ENCODE peak calls at places on chromosomes 13 and 19, in six cellular contexts. Q is GM23248, I is OCI-LY7, U is SK-N-SH, H is IMR-90, Z is neural progenitor cell. G is an unnamed sample. For H4K20me1, the result is how much of the 10 kb centered on the place peaks cover.

GRCh38 chr19:31875550-31875949 is 469.9 kb upstream of the ZNF507 start:
- DNase-seq in H (no peak), Z (no peak), U (no peak), I (no peak), Q (no peak), G (no peak)

GRCh38 chr13:87656311-87656710 is 14.9 kb upstream of the SLITRK5 start:
- DNase-seq in Q (no peak), H (no peak), U (no peak), I (no peak), Z (peak), G (no peak)

GRCh38 chr19:4474504-4475136 is 2.5 kb downstream of the HDGFL2 start:
- DNase-seq in I (peak), U (peak), H (peak), Z (peak), Q (peak), G (no peak)

GRCh38 chr19:10325732-10326131 is 7.6 kb downstream of the RAVER1 start:
- DNase-seq in Z (no peak), Q (no peak), I (no peak), H (no peak), U (no peak), G (no peak)

GRCh38 chr19:48284891-48285290 is 15.0 kb downstream of the ZNF114 start:
- DNase-seq in Z (no peak), H (peak), I (no peak), Q (no peak), U (no peak), G (no peak)

GRCh38 chr19:12773571-12773970 is 1.8 kb downstream of the HOOK2 start:
- DNase-seq in H (peak), I (peak), U (no peak), Z (no peak), Q (peak), G (no peak)

GRCh38 chr19:53810187-53810546 is 13.9 kb downstream of the NLRP12 start:
- DNase-seq in Z (no peak), Q (no peak), I (no peak), H (no peak), U (no peak), G (no peak)

GRCh38 chr13:77492982-77493381 is 42.5 kb upstream of the SCEL start:
- DNase-seq in H (no peak), Z (no peak), U (peak), I (peak), Q (peak), G (peak)

GRCh38 chr13:99218969-99219368 is 18.3 kb downstream of the UBAC2 start:
- DNase-seq in Z (no peak), H (no peak), I (no peak), U (no peak), Q (no peak), G (no peak)

GRCh38 chr13:71842003-71842402 is 25.0 kb downstream of the DACH1 start:
- DNase-seq in Z (no peak), Q (no peak), U (no peak), H (no peak), I (no peak), G (no peak)

GRCh38 chr19:37981785-37982475 is 74.9 kb downstream of the SIPA1L3 start:
- DNase-seq in U (no peak), Q (no peak), I (no peak), H (peak), Z (no peak), G (no peak)

GRCh38 chr13:41315466-41316047 is 4.5 kb downstream of the NAA16 start:
- DNase-seq in Q (peak), I (no peak), H (peak), Z (no peak), U (no peak), G (no peak)

GRCh38 chr19:50702870-50703829 is 16.5 kb downstream of the SHANK1 start:
- DNase-seq in H (peak), Z (no peak), I (no peak), Q (peak), U (no peak), G (no peak)

GRCh38 chr13:67390462-67391093 is 160.4 kb upstream of the PCDH9 start:
- DNase-seq in H (peak), I (no peak), Z (no peak), Q (no peak), U (no peak), G (no peak)

GRCh38 chr13:45521292-45521691 is 56.6 kb downstream of the COG3 start:
- DNase-seq in I (no peak), U (no peak), Z (no peak), Q (peak), H (peak), G (no peak)

GRCh38 chr19:7637374-7638256 is 705 bp downstream of the STXBP2 start:
- DNase-seq in I (peak), U (no peak), Q (no peak), H (no peak), Z (peak), G (no peak)

GRCh38 chr13:101127741-101128353 is 288.5 kb downstream of the NALCN start:
- DNase-seq in Q (peak), U (peak), Z (peak), H (peak), I (peak), G (peak)

GRCh38 chr19:9430444-9430843 is 4.9 kb downstream of the ZNF266 start:
- DNase-seq in H (no peak), Z (no peak), U (no peak), I (no peak), Q (no peak), G (no peak)

GRCh38 chr13:42355841-42356575 is 84.1 kb downstream of the AKAP11 start:
- DNase-seq in I (no peak), H (no peak), Z (no peak), Q (no peak), U (no peak), G (no peak)

GRCh38 chr13:95485045-95485517 is 67.4 kb upstream of the CLDN10 start:
- DNase-seq in U (peak), Z (no peak), I (no peak), H (peak), Q (peak), G (no peak)

GRCh38 chr13:49367640-49368431 is 76.0 kb downstream of the CAB39L start:
- DNase-seq in H (no peak), I (no peak), Z (peak), Q (peak), U (no peak), G (no peak)

GRCh38 chr13:59730026-59730425 is 433.7 kb downstream of the DIAPH3 start:
- DNase-seq in H (no peak), U (no peak), Q (no peak), Z (no peak), I (no peak), G (no peak)
- H4K20me1 ChIP-seq in H (under half), U (under half), Q (under half), Z (under half), I (under half), G (under half)

DNA sequence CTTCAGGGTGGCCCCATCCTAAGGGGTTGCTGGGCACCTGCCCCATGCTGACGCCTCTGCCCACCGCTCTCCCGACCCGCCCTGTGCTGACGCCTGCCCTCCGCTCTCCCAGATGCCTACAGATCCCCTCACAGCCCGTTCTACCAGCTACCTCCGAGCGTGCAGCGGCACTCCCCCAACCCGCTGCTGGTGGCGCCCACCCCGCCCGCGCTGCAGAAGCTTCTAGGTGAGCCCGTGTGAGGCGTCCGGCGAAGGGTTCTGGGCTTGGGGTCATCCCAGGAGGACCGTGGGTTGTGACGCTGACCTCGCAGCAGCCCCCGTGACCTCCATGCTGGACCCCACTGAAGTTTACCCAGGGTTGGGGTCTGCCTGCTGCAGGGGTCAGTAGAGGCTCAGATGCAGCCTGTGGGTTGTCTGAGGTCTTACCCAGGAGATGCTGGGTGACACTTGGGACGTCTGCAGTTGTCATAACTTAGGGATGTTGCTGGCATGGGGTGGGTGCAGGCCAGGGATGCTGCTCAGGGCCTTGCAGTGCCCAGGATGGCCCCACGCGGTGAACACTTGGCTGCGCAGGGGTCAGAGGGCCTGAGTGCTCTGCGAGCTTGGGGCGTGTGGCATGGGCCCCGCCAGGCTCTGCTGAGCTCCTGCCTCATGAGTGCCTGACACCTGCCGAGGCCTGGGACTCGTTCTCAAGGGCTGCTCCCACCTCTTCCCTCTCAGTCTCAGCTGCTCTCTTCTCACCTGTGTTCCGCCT is 25.0 kb downstream of the PLEKHJ1 start:
- DNase-seq in H (no peak), Q (no peak), U (no peak), Z (no peak), I (no peak), G (no peak)
- H4K20me1 ChIP-seq in H (under half), Q (under half), U (under half), Z (under half), I (under half), G (under half)

GRCh38 chr13:97327071-97327470 is 104.9 kb downstream of the MBNL2 start:
- DNase-seq in H (no peak), Q (no peak), I (no peak), Z (no peak), U (no peak), G (no peak)

GRCh38 chr13:97329331-97329730 is 104.6 kb upstream of the RAP2A start:
- DNase-seq in Q (peak), H (peak), I (no peak), Z (no peak), U (no peak), G (no peak)

GRCh38 chr13:97327521-97328221 is 105.5 kb downstream of the MBNL2 start:
- DNase-seq in Q (no peak), U (no peak), H (peak), Z (no peak), I (no peak), G (no peak)

GRCh38 chr13:97330448-97330847 is 103.5 kb upstream of the RAP2A start:
- DNase-seq in Z (no peak), Q (no peak), I (no peak), U (no peak), H (no peak), G (no peak)

GRCh38 chr13:97328222-97328790 is 105.7 kb upstream of the RAP2A start:
- DNase-seq in U (no peak), H (peak), Z (peak), Q (peak), I (no peak), G (no peak)
- H4K20me1 ChIP-seq in U (under half), H (under half), Z (under half), Q (under half), I (under half), G (under half)

DNA sequence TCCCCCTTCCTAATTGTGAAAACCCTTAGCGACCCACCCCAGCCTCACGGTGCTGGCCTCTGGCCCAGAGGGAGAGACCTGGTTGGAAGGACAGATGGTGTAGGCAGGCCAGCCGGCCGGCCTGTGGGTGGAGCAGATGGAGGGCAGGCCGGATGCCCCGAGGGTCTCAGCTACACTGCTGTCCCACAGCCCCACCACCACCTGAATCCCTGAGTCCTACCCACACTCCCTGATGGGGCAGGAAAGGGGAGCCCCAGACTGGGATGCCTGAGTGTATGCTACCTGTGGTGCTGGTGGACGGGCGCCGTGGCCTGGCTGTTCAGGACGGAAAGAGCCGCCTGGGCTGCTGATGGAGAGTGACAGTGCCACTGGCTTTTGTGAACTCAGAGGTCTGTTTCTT is 35.5 kb downstream of the TFDP1 start:
- DNase-seq in H (no peak), Z (no peak), I (no peak), U (peak), Q (no peak), G (no peak)
- H4K20me1 ChIP-seq in H (half or more), Z (under half), I (under half), U (under half), Q (under half), G (under half)